ENCODE peak calls at places on chromosomes 2 and 18, in five cellular contexts. F is K562, L is mammary epithelial cell, U is endothelial cell of umbilical vein, I is GM12878. G is an unnamed sample.
A peak's percentile ranks its signal among the peaks of the same experiment; 100 is the strongest.

GRCh38 chr18:77935342-77935741 is 685.7 kb downstream of the GALR1 start:
- DNase-seq in F (no peak), L (no peak), U (no peak), I (no peak), G (no peak)

GRCh38 chr2:146388757-146389156 is 1456.1 kb upstream of the ACVR2A start:
- DNase-seq in F (no peak), L (peak; percentile 8), U (no peak), I (no peak), G (no peak)

GRCh38 chr2:179235463-179236108 is 29.0 kb downstream of the SESTD1 start:
- DNase-seq in F (no peak), L (no peak), U (no peak), I (no peak), G (no peak)

GRCh38 chr18:76977681-76978234 is 154.8 kb downstream of the MBP start:
- DNase-seq in F (no peak), L (no peak), U (no peak), I (no peak), G (no peak)

GRCh38 chr18:13222371-13223281 is 4.1 kb downstream of the LDLRAD4 start:
- DNase-seq in F (no peak), L (no peak), U (no peak), I (no peak), G (no peak)

GRCh38 chr2:104344985-104345384 is 508.9 kb upstream of the POU3F3 start:
- DNase-seq in F (no peak), L (no peak), U (no peak), I (no peak), G (no peak)

GRCh38 chr18:39958876-39959275 is 1996.2 kb upstream of the PIK3C3 start:
- DNase-seq in F (no peak), L (peak; percentile 38), U (no peak), I (no peak), G (no peak)

GRCh38 chr18:48002933-48003365 is 72.5 kb upstream of the SMAD2 start:
- DNase-seq in F (no peak), L (peak; percentile 82), U (peak; percentile 78), I (no peak), G (no peak)

GRCh38 chr2:191665286-191665685 is 12.7 kb upstream of the NABP1 start:
- DNase-seq in F (no peak), L (peak; percentile 79), U (peak; percentile 48), I (no peak), G (no peak)

GRCh38 chr2:53725662-53726061 is 41.9 kb upstream of the CHAC2 start:
- DNase-seq in F (no peak), L (no peak), U (no peak), I (no peak), G (no peak)

GRCh38 chr2:144460981-144461766 is 58.7 kb downstream of the ZEB2 start:
- DNase-seq in F (no peak), L (peak; percentile 5), U (no peak), I (no peak), G (no peak)

GRCh38 chr2:25809646-25810045 is 68.6 kb downstream of the ASXL2 start:
- DNase-seq in F (no peak), L (no peak), U (no peak), I (no peak), G (no peak)

GRCh38 chr2:44965684-44966083 is 24.2 kb downstream of the SIX3 start:
- DNase-seq in F (no peak), L (peak; percentile 29), U (no peak), I (no peak), G (no peak)

DNA sequence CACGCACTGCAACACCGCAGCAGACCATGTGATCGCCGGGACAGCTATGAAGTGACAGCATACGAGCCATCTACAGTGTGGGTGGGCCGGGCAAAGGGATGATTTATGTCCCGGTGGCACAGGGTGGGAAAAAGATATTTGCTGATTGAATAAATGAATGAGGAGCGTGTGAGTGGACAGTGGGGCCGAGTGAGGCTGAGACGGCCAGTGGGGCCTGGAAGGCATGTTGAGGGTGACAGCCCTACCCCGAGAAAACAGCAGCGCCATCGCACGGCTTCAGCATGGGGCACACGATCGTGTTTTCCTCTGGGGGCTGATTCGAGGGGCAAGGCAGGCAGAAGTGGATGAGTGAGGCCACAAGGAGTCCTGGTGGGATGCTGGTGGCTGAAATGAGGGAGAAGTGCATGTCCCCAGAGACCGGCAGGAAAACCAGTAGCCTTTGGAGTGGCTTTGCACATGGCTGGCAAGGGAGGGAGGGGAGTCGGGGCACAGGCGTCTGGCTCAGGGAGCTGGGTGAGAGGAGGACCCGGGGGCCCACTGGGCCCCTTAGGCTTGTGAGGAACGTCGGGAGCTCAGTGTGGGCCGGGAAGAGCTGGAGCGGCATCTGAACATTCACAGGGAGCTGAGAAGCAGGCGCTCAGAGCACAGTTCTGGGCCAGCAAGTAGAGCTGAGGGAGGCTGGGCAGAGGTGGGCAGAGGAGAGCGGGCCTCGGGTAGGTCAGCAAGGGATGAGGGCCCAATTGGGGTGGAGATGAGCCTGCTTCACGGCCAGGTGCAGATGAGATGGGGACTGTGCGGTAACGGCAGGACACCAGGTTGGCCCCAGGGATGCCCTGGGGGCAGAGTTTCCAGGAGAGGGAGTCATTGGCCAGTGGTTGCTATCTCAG is 32.1 kb upstream of the MAL start:
- DNase-seq in F (no peak), L (no peak), U (no peak), I (no peak), G (no peak)
- TF ChIP-seq EZH2 in F (no peak), L (no peak), U (no peak), I (no peak), G (no peak)

GRCh38 chr2:221135699-221136098 is 436.4 kb downstream of the EPHA4 start:
- DNase-seq in F (no peak), L (no peak), U (no peak), I (no peak), G (no peak)
- TF ChIP-seq CTCF in F (no peak), L (no peak), U (no peak), I (no peak), G (no peak)

GRCh38 chr2:213237787-213238186 is 46.5 kb upstream of the SPAG16 start:
- DNase-seq in F (no peak), L (no peak), U (no peak), I (no peak), G (no peak)

GRCh38 chr2:213235741-213236140 is 48.5 kb upstream of the SPAG16 start:
- DNase-seq in F (no peak), L (no peak), U (no peak), I (no peak), G (no peak)

GRCh38 chr2:213237251-213237650 is 47.0 kb upstream of the SPAG16 start:
- DNase-seq in F (no peak), L (no peak), U (no peak), I (no peak), G (no peak)

GRCh38 chr2:213241817-213242216 is 42.4 kb upstream of the SPAG16 start:
- DNase-seq in F (no peak), L (no peak), U (no peak), I (no peak), G (no peak)

DNA sequence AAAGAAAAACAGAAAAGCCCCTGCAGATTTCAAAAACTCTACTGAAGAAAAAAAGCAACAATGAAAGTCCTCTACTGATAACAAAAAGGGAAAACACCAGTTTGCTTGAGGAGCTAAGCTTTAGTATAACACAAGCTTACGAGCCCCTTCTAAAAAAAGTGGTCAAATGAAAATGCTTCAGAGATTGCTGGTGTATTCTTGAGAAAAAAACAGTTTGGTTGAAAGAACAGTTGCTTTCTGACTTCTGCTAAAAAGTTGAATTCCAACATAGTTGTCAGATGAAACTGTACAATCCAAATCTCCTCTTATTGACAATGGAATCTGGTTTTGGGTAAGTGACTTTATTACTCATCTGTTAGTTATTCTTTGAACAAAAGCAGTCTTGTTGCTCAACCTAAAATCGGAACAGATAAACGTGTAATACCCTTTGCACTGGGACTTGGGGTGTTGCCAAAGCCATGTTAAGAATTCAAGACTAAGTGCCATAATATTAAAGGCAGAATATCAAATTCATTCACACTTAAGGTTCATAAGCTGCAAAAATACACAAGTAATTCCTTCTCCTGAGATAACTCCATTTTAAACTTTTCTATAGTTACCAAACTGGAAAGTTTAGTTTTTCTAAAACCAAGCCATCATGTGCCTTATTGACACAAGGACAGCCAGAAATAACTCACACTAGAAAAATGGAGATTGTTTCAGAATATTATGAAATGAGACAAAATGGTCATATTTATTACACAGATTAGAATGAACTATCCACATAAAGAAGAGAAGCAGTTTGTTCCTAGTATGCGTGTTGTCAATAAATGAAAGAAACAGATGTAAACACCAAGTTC is 45.3 kb upstream of the SPAG16 start:
- DNase-seq in F (no peak), L (peak; percentile 74), U (peak; percentile 17), I (no peak), G (no peak)
- H3K4me2 ChIP-seq in F (no peak overlapping the region), L (peak overlapping the region; percentile 76), U (peak overlapping the region; percentile 73), I (peak overlapping the region; percentile 91), G (no peak overlapping the region)

GRCh38 chr2:4174796-4175195 is 471.4 kb downstream of the DCDC2C start:
- DNase-seq in F (no peak), L (no peak), U (no peak), I (no peak), G (peak; percentile 4)

GRCh38 chr2:4175343-4175742 is 472.0 kb downstream of the DCDC2C start:
- DNase-seq in F (no peak), L (no peak), U (no peak), I (no peak), G (no peak)
- TF ChIP-seq EZH2 in F (no peak), L (no peak), U (no peak), I (no peak), G (no peak)

GRCh38 chr2:30505500-30506180 is 58.6 kb downstream of the LCLAT1 start:
- DNase-seq in F (no peak), L (no peak), U (no peak), I (no peak), G (no peak)

GRCh38 chr2:30502310-30502709 is 55.3 kb downstream of the LCLAT1 start:
- DNase-seq in F (no peak), L (no peak), U (no peak), I (no peak), G (no peak)

GRCh38 chr2:30500699-30501098 is 53.7 kb downstream of the LCLAT1 start:
- DNase-seq in F (no peak), L (no peak), U (no peak), I (no peak), G (no peak)

GRCh38 chr2:30503692-30504076 is 56.6 kb downstream of the LCLAT1 start:
- DNase-seq in F (no peak), L (no peak), U (no peak), I (no peak), G (no peak)

DNA sequence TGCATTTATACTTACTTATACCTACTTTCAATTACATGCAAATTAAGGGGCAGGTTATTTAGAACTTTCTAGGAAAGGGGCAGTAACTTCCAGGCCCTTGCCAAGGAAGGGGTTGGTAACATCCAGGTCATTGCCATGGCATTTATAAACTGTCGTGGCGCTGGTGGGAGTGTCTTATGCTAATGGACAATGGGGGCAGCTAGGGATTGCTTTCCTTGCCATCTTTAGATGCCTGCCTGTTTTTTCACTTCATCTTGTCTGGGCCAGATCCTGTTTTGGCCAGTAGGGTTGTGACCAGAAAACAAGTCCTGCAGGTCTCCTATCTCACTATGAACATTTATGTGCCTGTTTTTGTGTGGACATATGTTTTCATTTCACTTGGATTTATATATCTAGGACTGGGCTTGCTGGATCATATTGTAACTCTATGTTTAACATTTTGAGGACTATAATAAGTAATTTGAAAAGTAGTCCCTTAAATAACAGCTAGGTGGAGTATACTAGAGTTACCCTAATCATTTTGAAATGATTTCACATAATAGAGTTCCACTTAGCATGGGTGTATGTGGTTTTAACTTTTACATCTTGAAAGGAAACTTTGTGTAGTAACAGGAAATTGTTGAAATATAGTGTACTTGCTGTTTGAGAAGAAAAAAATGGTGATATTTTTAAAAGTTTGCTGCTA is 56.1 kb downstream of the LCLAT1 start:
- DNase-seq in F (no peak), L (no peak), U (peak; percentile 12), I (no peak), G (no peak)
- TF ChIP-seq CTCF in F (no peak), L (peak; percentile 16), U (no peak), I (no peak), G (peak; percentile 41)

G was measured in DND-41.